ENCODE peak calls at places on chromosome 12, in four cellular contexts. U, Z, H and I are unnamed samples.
A peak's percentile ranks its signal among the peaks of the same experiment; 100 is the strongest.

GRCh38 chr12:22284871-22285270 is 49.6 kb downstream of the ST8SIA1 start:
- DNase-seq in U (no peak), Z (peak; percentile 63), H (no peak), I (peak; percentile 11)

GRCh38 chr12:19964549-19964948 is 403.8 kb upstream of the PDE3A start:
- DNase-seq in U (no peak), Z (peak; percentile 67), H (peak; percentile 51), I (no peak)

GRCh38 chr12:57110189-57111045 is 745 bp downstream of the STAT6 start:
- DNase-seq in U (peak; percentile 84), Z (peak; percentile 46), H (peak; percentile 85), I (peak; percentile 37)

GRCh38 chr12:115872212-115872611 is 405.3 kb downstream of the MED13L start:
- DNase-seq in U (no peak), Z (no peak), H (no peak), I (no peak)

GRCh38 chr12:103369929-103370328 is 125.8 kb downstream of the C12orf42 start:
- DNase-seq in U (no peak), Z (no peak), H (no peak), I (no peak)

GRCh38 chr12:52647601-52648000 is 4.4 kb downstream of the KRT2 start:
- DNase-seq in U (no peak), Z (no peak), H (no peak), I (no peak)

GRCh38 chr12:45914090-45914489 is 76.3 kb downstream of the SCAF11 start:
- DNase-seq in U (peak; percentile 33), Z (peak; percentile 43), H (peak; percentile 84), I (peak; percentile 91)

GRCh38 chr12:65603428-65604351 is 220.6 kb upstream of the HMGA2 start:
- DNase-seq in U (no peak), Z (peak; percentile 86), H (peak; percentile 94), I (peak; percentile 94)

GRCh38 chr12:95282266-95282665 is 64.7 kb downstream of the VEZT start:
- DNase-seq in U (no peak), Z (no peak), H (no peak), I (peak; percentile 54)

GRCh38 chr12:54160807-54161480 is 27.8 kb downstream of the SMUG1 start:
- DNase-seq in U (no peak), Z (no peak), H (no peak), I (no peak)

GRCh38 chr12:111445311-111446043 is 39.8 kb downstream of the SH2B3 start:
- DNase-seq in U (no peak), Z (no peak), H (no peak), I (no peak)

GRCh38 chr12:11795910-11796459 is 146.5 kb downstream of the ETV6 start:
- DNase-seq in U (no peak), Z (peak; percentile 75), H (peak; percentile 81), I (peak; percentile 91)

GRCh38 chr12:52579468-52580450 is 6.1 kb upstream of the KRT74 start:
- DNase-seq in U (no peak), Z (no peak), H (no peak), I (no peak)

GRCh38 chr12:120416490-120417216 is 21.3 kb upstream of the COX6A1 start:
- DNase-seq in U (no peak), Z (no peak), H (no peak), I (no peak)

GRCh38 chr12:121792607-121793500 is 634 bp downstream of the RHOF start:
- DNase-seq in U (peak; percentile 76), Z (no peak), H (no peak), I (no peak)

GRCh38 chr12:76069339-76069738 is 15.1 kb downstream of the NAP1L1 start:
- DNase-seq in U (no peak), Z (no peak), H (no peak), I (no peak)

GRCh38 chr12:121796855-121797751 is 3.6 kb upstream of the RHOF start:
- DNase-seq in U (no peak), Z (peak; percentile 90), H (peak; percentile 93), I (peak; percentile 83)

GRCh38 chr12:124021025-124021406 is 48.0 kb downstream of the ZNF664 start:
- DNase-seq in U (no peak), Z (no peak), H (no peak), I (no peak)

GRCh38 chr12:132554857-132555630 is 55.3 kb downstream of the LRCOL1 start:
- DNase-seq in U (no peak), Z (no peak), H (no peak), I (no peak)

GRCh38 chr12:95633049-95633545 is 81.8 kb upstream of the USP44 start:
- DNase-seq in U (no peak), Z (peak; percentile 78), H (peak; percentile 94), I (peak; percentile 91)

GRCh38 chr12:7206691-7207090 is 17.2 kb downstream of the PEX5 start:
- DNase-seq in U (no peak), Z (no peak), H (no peak), I (no peak)

GRCh38 chr12:132558861-132559623 is 51.3 kb downstream of the LRCOL1 start:
- DNase-seq in U (peak; percentile 57), Z (no peak), H (no peak), I (no peak)

GRCh38 chr12:94109154-94109553 is 39.2 kb upstream of the PLXNC1 start:
- DNase-seq in U (peak; percentile 59), Z (peak; percentile 41), H (peak; percentile 70), I (peak; percentile 71)

GRCh38 chr12:6613015-6613775 is 6.0 kb upstream of the CHD4 start:
- DNase-seq in U (peak; percentile 59), Z (peak; percentile 80), H (peak; percentile 85), I (peak; percentile 72)

GRCh38 chr12:66156654-66157053 is 13.1 kb downstream of the TMBIM4 start:
- DNase-seq in U (no peak), Z (peak; percentile 72), H (no peak), I (peak; percentile 18)

GRCh38 chr12:65334534-65334933 is 56.1 kb downstream of the MSRB3 start:
- DNase-seq in U (no peak), Z (peak; percentile 22), H (no peak), I (peak; percentile 32)

GRCh38 chr12:26651036-26651435 is 182.0 kb downstream of the ITPR2 start:
- DNase-seq in U (no peak), Z (no peak), H (no peak), I (no peak)

GRCh38 chr12:14283489-14284144 is 81.9 kb upstream of the ATF7IP start:
- DNase-seq in U (peak; percentile 53), Z (no peak), H (no peak), I (no peak)

GRCh38 chr12:111424189-111424792 is 18.6 kb downstream of the SH2B3 start:
- DNase-seq in U (no peak), Z (no peak), H (no peak), I (no peak)

GRCh38 chr12:106233011-106233410 is 14.8 kb downstream of the CKAP4 start:
- DNase-seq in U (no peak), Z (no peak), H (no peak), I (no peak)

GRCh38 chr12:100789975-100790374 is 4.6 kb upstream of the ANO4 start:
- DNase-seq in U (no peak), Z (no peak), H (no peak), I (no peak)

GRCh38 chr12:49358548-49359141 is 8.6 kb upstream of the SPATS2 start:
- DNase-seq in U (peak; percentile 76), Z (peak; percentile 82), H (peak; percentile 72), I (peak; percentile 65)

GRCh38 chr12:69511870-69512269 is 41.7 kb downstream of the FRS2 start:
- DNase-seq in U (no peak), Z (no peak), H (no peak), I (no peak)

GRCh38 chr12:8658361-8658760 is 4.3 kb downstream of the MFAP5 start:
- DNase-seq in U (no peak), Z (peak; percentile 63), H (peak; percentile 58), I (peak; percentile 50)

GRCh38 chr12:124327362-124328043 is 32.6 kb downstream of the RFLNA start:
- DNase-seq in U (no peak), Z (no peak), H (no peak), I (no peak)

GRCh38 chr12:63228853-63229252 is 77.9 kb upstream of the AVPR1A start:
- DNase-seq in U (no peak), Z (no peak), H (no peak), I (no peak)

GRCh38 chr12:109563291-109564284 is 9.7 kb downstream of the MMAB start:
- DNase-seq in U (no peak), Z (peak; percentile 43), H (no peak), I (no peak)